ENCODE peak calls at places on chromosome 9, in ten cellular contexts. U is breast epithelium, T is H1, X is HL-60, L is upper lobe of left lung, V is esophagus muscularis mucosa, N is HepG2, W is spleen, P is transverse colon, R is HCT116. C is an unnamed sample.

GRCh38 chr9:135741276-135742219 is 39.6 kb downstream of the KCNT1 start:
- DNase-seq in V (no peak), W (no peak), P (no peak), L (peak; percentile 68), T (no peak), U (no peak), R (no peak), N (no peak), X (no peak), C (no peak)

GRCh38 chr9:132125361-132125760 is 36.5 kb upstream of the NTNG2 start:
- DNase-seq in X (no peak), P (no peak), R (no peak), W (no peak), U (no peak), N (no peak), T (peak; percentile 29), L (no peak), V (no peak), C (no peak)

GRCh38 chr9:26565131-26565530 is 327.5 kb downstream of the CAAP1 start:
- DNase-seq in X (no peak), U (no peak), P (no peak), V (no peak), R (no peak), N (no peak), T (no peak), L (no peak), W (no peak), C (no peak)

GRCh38 chr9:138053996-138054752 is 176.6 kb downstream of the CACNA1B start:
- DNase-seq in U (no peak), P (no peak), V (no peak), R (no peak), T (no peak), X (no peak), W (peak; percentile 52), L (no peak), N (no peak), C (peak; percentile 18)

GRCh38 chr9:19969721-19970120 is 180.9 kb upstream of the SLC24A2 start:
- DNase-seq in L (no peak), U (no peak), T (no peak), P (no peak), W (no peak), N (no peak), R (no peak), V (no peak), X (no peak), C (no peak)

GRCh38 chr9:113875420-113875916 is 641 bp upstream of the ZNF618 start:
- DNase-seq in R (no peak), U (no peak), N (no peak), T (no peak), V (no peak), L (no peak), P (no peak), W (no peak), X (no peak), C (no peak)

GRCh38 chr9:17824191-17824926 is 245.5 kb downstream of the SH3GL2 start:
- DNase-seq in L (no peak), V (no peak), R (no peak), W (no peak), T (no peak), X (no peak), P (no peak), N (peak; percentile 5), U (no peak), C (no peak)

GRCh38 chr9:79976501-79977444 is 405.0 kb downstream of the TLE4 start:
- DNase-seq in T (no peak), P (no peak), X (no peak), L (peak; percentile 49), R (no peak), U (no peak), N (no peak), V (no peak), W (no peak), C (no peak)

DNA sequence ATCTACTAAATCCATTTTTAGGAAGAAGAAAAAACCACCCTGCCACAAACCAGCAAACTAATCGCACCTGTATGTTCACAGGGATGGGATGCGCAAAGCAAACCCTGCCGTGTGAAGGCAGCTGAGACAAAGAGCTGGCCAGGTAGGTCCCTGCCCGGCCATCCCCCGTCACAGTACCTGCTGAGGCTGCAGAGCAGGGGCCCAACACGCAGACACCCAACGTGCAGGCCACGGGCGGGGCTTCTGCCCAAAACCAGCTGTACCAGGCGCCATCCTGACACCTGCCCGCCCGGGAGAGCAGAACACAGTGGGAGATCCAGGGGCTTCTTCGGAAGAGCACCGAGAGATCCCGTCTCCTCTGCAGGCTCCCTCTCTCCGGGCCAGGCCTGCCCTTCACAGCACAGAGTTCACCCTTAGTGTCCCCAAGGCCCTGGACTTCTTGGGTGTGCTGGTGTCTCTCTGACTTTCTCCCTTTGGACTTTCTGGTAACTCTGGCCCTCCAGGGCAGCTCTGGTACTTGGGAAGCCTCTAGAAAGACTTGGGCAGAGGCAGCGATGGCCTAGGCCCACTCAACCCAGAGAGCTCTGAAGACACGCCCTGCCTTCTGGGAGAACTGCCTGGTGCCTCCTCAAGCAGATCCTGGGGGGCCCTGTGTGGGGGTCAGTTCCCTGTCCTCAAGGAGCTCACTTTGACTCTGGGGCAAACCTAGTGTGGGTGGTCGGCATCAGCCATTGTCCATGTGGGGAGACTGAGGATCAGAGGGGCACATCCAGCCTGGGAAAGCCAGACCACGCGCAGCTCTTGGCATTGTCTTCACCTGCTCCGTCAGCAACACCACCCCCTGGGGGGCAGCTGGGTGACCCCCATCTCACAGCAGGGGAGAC is 28.3 kb downstream of the ABO start:
- DNase-seq in V (no peak), N (no peak), W (no peak), P (no peak), U (no peak), L (peak; percentile 61), X (no peak), T (no peak), R (no peak), C (no peak)
- H3K27me3 ChIP-seq in V (peaks cover 61% of the 10 kb centered on the region), N (peaks cover 36% of the 10 kb centered on the region), W (peaks cover 1% of the 10 kb centered on the region), P (no peaks in the 10 kb centered on the region), U (no peaks in the 10 kb centered on the region), L (no peaks in the 10 kb centered on the region), X (peaks cover 27% of the 10 kb centered on the region), T (no peaks in the 10 kb centered on the region), R (no peaks in the 10 kb centered on the region), C (no peaks in the 10 kb centered on the region)

GRCh38 chr9:4756420-4756819 is 15.4 kb upstream of the AK3 start:
- DNase-seq in X (no peak), P (no peak), T (no peak), U (no peak), V (no peak), N (no peak), R (no peak), L (no peak), W (no peak), C (no peak)
- TF ChIP-seq POLR2AphosphoS5 in X (no peak), P (no peak), T (no peak), U (no peak), V (no peak), N (no peak), R (no peak), L (no peak), W (no peak), C (no peak)

GRCh38 chr9:99967457-99967856 is 61.0 kb downstream of the STX17 start:
- DNase-seq in L (no peak), V (no peak), T (no peak), U (no peak), W (no peak), N (no peak), R (no peak), X (no peak), P (no peak), C (no peak)
- H3K27me3 ChIP-seq in L (no peaks in the 10 kb centered on the region), V (no peaks in the 10 kb centered on the region), T (no peaks in the 10 kb centered on the region), U (no peaks in the 10 kb centered on the region), W (no peaks in the 10 kb centered on the region), N (no peaks in the 10 kb centered on the region), R (no peaks in the 10 kb centered on the region), X (no peaks in the 10 kb centered on the region), P (no peaks in the 10 kb centered on the region), C (no peaks in the 10 kb centered on the region)

DNA sequence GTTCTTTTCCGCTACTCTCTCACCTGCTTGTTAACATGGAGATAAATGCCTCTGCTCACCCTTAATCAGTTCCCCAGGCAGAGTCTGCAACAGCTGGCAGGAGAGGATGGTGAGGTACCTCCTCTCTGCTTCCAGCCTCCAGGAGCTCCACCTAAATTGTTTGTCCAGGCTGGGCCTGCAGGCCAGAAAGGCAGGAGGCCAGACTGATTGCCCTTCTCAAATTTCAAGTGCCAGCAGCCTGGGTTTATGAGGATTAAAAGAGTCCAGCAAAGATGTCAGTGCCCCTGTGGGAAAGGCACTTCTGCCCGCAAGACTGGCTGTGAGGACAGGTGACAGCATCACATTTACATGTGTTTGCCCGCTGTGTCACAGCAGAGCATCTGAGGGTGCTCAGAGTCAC is 19.8 kb downstream of the CORO2A start:
- DNase-seq in U (no peak), W (no peak), T (no peak), P (no peak), R (no peak), V (no peak), X (no peak), L (no peak), N (peak; percentile 40), C (peak; percentile 61)
- TF ChIP-seq POLR2AphosphoS5 in U (no peak), W (no peak), T (no peak), P (no peak), R (no peak), V (no peak), X (no peak), L (no peak), N (no peak), C (no peak)

GRCh38 chr9:975740-976257 is 656 bp upstream of the DMRT3 start:
- DNase-seq in L (no peak), W (no peak), R (no peak), N (no peak), P (no peak), X (no peak), V (peak; percentile 81), U (no peak), T (no peak), C (no peak)

GRCh38 chr9:974993-975739 is 1.3 kb upstream of the DMRT3 start:
- DNase-seq in P (no peak), N (no peak), U (no peak), L (no peak), V (peak; percentile 78), W (no peak), T (no peak), X (no peak), R (no peak), C (no peak)

GRCh38 chr9:977361-978116 is 1.1 kb downstream of the DMRT3 start:
- DNase-seq in U (no peak), T (no peak), N (no peak), P (no peak), R (no peak), W (no peak), X (no peak), L (peak; percentile 45), V (no peak), C (no peak)

GRCh38 chr9:976805-977360 is 428 bp downstream of the DMRT3 start:
- DNase-seq in T (no peak), W (no peak), P (no peak), V (peak; percentile 75), N (no peak), L (peak; percentile 85), U (no peak), X (no peak), R (no peak), C (no peak)

GRCh38 chr9:976258-976804 is at the start of gene DMRT3:
- DNase-seq in U (no peak), L (peak; percentile 69), X (no peak), T (no peak), R (no peak), V (peak; percentile 87), P (no peak), N (no peak), W (no peak), C (no peak)
- H3K27me3 ChIP-seq in U (peaks cover 96% of the 10 kb centered on the region), L (peaks cover 22% of the 10 kb centered on the region), X (peaks cover 85% of the 10 kb centered on the region), T (peaks cover 96% of the 10 kb centered on the region), R (no peaks in the 10 kb centered on the region), V (peaks cover 100% of the 10 kb centered on the region), P (peaks cover 100% of the 10 kb centered on the region), N (peaks cover 80% of the 10 kb centered on the region), W (peaks cover 99% of the 10 kb centered on the region), C (peaks cover 60% of the 10 kb centered on the region)

GRCh38 chr9:82035332-82035731 is 46.8 kb downstream of the SPATA31D1 start:
- DNase-seq in R (no peak), U (no peak), P (no peak), L (no peak), T (no peak), W (no peak), N (no peak), X (no peak), V (no peak), C (no peak)
- TF ChIP-seq POLR2AphosphoS5 in R (no peak), U (no peak), P (no peak), L (no peak), T (no peak), W (no peak), N (no peak), X (no peak), V (no peak), C (no peak)